ENCODE peak calls at places on chromosome 14, in seven cellular contexts. One of them, this sample, is unnamed.

GRCh38 chr14:67738740-67739504 is 37.2 kb downstream of the RDH12 start:
- DNase-seq in GM23338: no peak
- DNase-seq in naive thymus-derived CD4-positive, alpha-beta T cell: no peak
- DNase-seq in CD8-positive, alpha-beta T cell: no peak
- DNase-seq in OCI-LY7: no peak
- DNase-seq in small intestine: peak; percentile 89
- DNase-seq in mucosa of descending colon: no peak
- DNase-seq in this sample: no peak

GRCh38 chr14:91693342-91693741 is 38.5 kb downstream of the CATSPERB start:
- DNase-seq in GM23338: no peak
- DNase-seq in naive thymus-derived CD4-positive, alpha-beta T cell: no peak
- DNase-seq in CD8-positive, alpha-beta T cell: no peak
- DNase-seq in OCI-LY7: no peak
- DNase-seq in small intestine: peak; percentile 83
- DNase-seq in mucosa of descending colon: no peak
- DNase-seq in this sample: no peak

GRCh38 chr14:103514596-103515421 is 7.8 kb downstream of the CKB start:
- DNase-seq in GM23338: no peak
- DNase-seq in naive thymus-derived CD4-positive, alpha-beta T cell: no peak
- DNase-seq in CD8-positive, alpha-beta T cell: no peak
- DNase-seq in OCI-LY7: no peak
- DNase-seq in small intestine: no peak
- DNase-seq in mucosa of descending colon: no peak
- DNase-seq in this sample: no peak

GRCh38 chr14:104553166-104554087 is 26.1 kb upstream of the C14orf180 start:
- DNase-seq in GM23338: no peak
- DNase-seq in naive thymus-derived CD4-positive, alpha-beta T cell: no peak
- DNase-seq in CD8-positive, alpha-beta T cell: no peak
- DNase-seq in OCI-LY7: no peak
- DNase-seq in small intestine: no peak
- DNase-seq in mucosa of descending colon: peak; percentile 31
- DNase-seq in this sample: no peak

GRCh38 chr14:79369359-79370332 is 841.7 kb downstream of the DIO2 start:
- DNase-seq in GM23338: no peak
- DNase-seq in naive thymus-derived CD4-positive, alpha-beta T cell: no peak
- DNase-seq in CD8-positive, alpha-beta T cell: no peak
- DNase-seq in OCI-LY7: no peak
- DNase-seq in small intestine: no peak
- DNase-seq in mucosa of descending colon: no peak
- DNase-seq in this sample: no peak

GRCh38 chr14:24429395-24430142 is at the start of the genes CBLN3 and KHNYN:
- DNase-seq in GM23338: peak; percentile 94
- DNase-seq in naive thymus-derived CD4-positive, alpha-beta T cell: peak; percentile 89
- DNase-seq in CD8-positive, alpha-beta T cell: peak; percentile 86
- DNase-seq in OCI-LY7: peak; percentile 90
- DNase-seq in small intestine: peak; percentile 92
- DNase-seq in mucosa of descending colon: peak; percentile 94
- DNase-seq in this sample: peak; percentile 81

GRCh38 chr14:101022916-101023435 is 119.5 kb upstream of the RTL1 start:
- DNase-seq in GM23338: no peak
- DNase-seq in naive thymus-derived CD4-positive, alpha-beta T cell: no peak
- DNase-seq in CD8-positive, alpha-beta T cell: peak; percentile 4
- DNase-seq in OCI-LY7: no peak
- DNase-seq in small intestine: no peak
- DNase-seq in mucosa of descending colon: no peak
- DNase-seq in this sample: no peak

GRCh38 chr14:103551338-103551762 is 11.1 kb downstream of the BAG5 start:
- DNase-seq in GM23338: no peak
- DNase-seq in naive thymus-derived CD4-positive, alpha-beta T cell: no peak
- DNase-seq in CD8-positive, alpha-beta T cell: no peak
- DNase-seq in OCI-LY7: no peak
- DNase-seq in small intestine: no peak
- DNase-seq in mucosa of descending colon: peak; percentile 60
- DNase-seq in this sample: no peak

GRCh38 chr14:37591311-37591940 is 3.6 kb downstream of the FOXA1 start:
- DNase-seq in GM23338: peak; percentile 83
- DNase-seq in naive thymus-derived CD4-positive, alpha-beta T cell: no peak
- DNase-seq in CD8-positive, alpha-beta T cell: no peak
- DNase-seq in OCI-LY7: no peak
- DNase-seq in small intestine: peak; percentile 49
- DNase-seq in mucosa of descending colon: peak; percentile 48
- DNase-seq in this sample: no peak

GRCh38 chr14:102991376-102991775 is 66.0 kb downstream of the CDC42BPB start:
- DNase-seq in GM23338: no peak
- DNase-seq in naive thymus-derived CD4-positive, alpha-beta T cell: no peak
- DNase-seq in CD8-positive, alpha-beta T cell: no peak
- DNase-seq in OCI-LY7: no peak
- DNase-seq in small intestine: no peak
- DNase-seq in mucosa of descending colon: no peak
- DNase-seq in this sample: no peak

GRCh38 chr14:67856806-67857205 is 37.2 kb downstream of the RAD51B start:
- DNase-seq in GM23338: no peak
- DNase-seq in naive thymus-derived CD4-positive, alpha-beta T cell: no peak
- DNase-seq in CD8-positive, alpha-beta T cell: no peak
- DNase-seq in OCI-LY7: no peak
- DNase-seq in small intestine: no peak
- DNase-seq in mucosa of descending colon: no peak
- DNase-seq in this sample: no peak

GRCh38 chr14:61608245-61609142 is 86.8 kb upstream of the HIF1A start:
- DNase-seq in GM23338: no peak
- DNase-seq in naive thymus-derived CD4-positive, alpha-beta T cell: no peak
- DNase-seq in CD8-positive, alpha-beta T cell: no peak
- DNase-seq in OCI-LY7: no peak
- DNase-seq in small intestine: peak; percentile 36
- DNase-seq in mucosa of descending colon: no peak
- DNase-seq in this sample: no peak

GRCh38 chr14:64421166-64421565 is 33.0 kb downstream of the MTHFD1 start:
- DNase-seq in GM23338: no peak
- DNase-seq in naive thymus-derived CD4-positive, alpha-beta T cell: no peak
- DNase-seq in CD8-positive, alpha-beta T cell: no peak
- DNase-seq in OCI-LY7: no peak
- DNase-seq in small intestine: no peak
- DNase-seq in mucosa of descending colon: no peak
- DNase-seq in this sample: no peak

GRCh38 chr14:85573406-85573805 is 43.5 kb downstream of the FLRT2 start:
- DNase-seq in GM23338: no peak
- DNase-seq in naive thymus-derived CD4-positive, alpha-beta T cell: no peak
- DNase-seq in CD8-positive, alpha-beta T cell: no peak
- DNase-seq in OCI-LY7: no peak
- DNase-seq in small intestine: no peak
- DNase-seq in mucosa of descending colon: no peak
- DNase-seq in this sample: no peak

DNA sequence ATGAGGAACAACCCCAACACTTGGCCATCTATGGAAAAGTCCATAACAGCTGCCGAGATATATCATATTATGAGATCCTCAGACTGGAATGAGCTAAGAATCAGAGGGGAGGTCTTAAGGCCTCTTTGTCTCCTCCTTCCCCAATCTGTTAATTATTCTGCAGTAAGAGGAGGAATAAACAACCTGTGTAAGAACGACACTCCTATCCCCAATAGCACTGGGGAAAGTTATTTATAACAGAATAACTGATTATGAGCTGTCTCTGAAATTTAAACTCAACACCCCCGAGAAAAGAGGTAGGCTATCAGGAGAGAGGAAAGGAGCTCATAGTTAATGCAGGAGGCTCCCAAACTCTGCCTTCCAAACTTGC is 68.0 kb downstream of the NIN start:
- DNase-seq in GM23338: no peak
- DNase-seq in naive thymus-derived CD4-positive, alpha-beta T cell: no peak
- DNase-seq in CD8-positive, alpha-beta T cell: no peak
- DNase-seq in OCI-LY7: no peak
- DNase-seq in small intestine: no peak
- DNase-seq in mucosa of descending colon: no peak
- DNase-seq in this sample: no peak
- H3K4me3 ChIP-seq in GM23338: no peak overlapping the region
- H3K4me3 ChIP-seq in naive thymus-derived CD4-positive, alpha-beta T cell: no peak overlapping the region
- H3K4me3 ChIP-seq in CD8-positive, alpha-beta T cell: no peak overlapping the region
- H3K4me3 ChIP-seq in OCI-LY7: no peak overlapping the region
- H3K4me3 ChIP-seq in small intestine: no peak overlapping the region
- H3K4me3 ChIP-seq in mucosa of descending colon: no peak overlapping the region
- H3K4me3 ChIP-seq in this sample: no peak overlapping the region

GRCh38 chr14:54589076-54589475 is 22.1 kb downstream of the SAMD4A start:
- DNase-seq in GM23338: no peak
- DNase-seq in naive thymus-derived CD4-positive, alpha-beta T cell: no peak
- DNase-seq in CD8-positive, alpha-beta T cell: no peak
- DNase-seq in OCI-LY7: no peak
- DNase-seq in small intestine: no peak
- DNase-seq in mucosa of descending colon: no peak
- DNase-seq in this sample: no peak
- H3K4me1 ChIP-seq in GM23338: no peaks in the 10 kb centered on the region
- H3K4me1 ChIP-seq in naive thymus-derived CD4-positive, alpha-beta T cell: no peaks in the 10 kb centered on the region
- H3K4me1 ChIP-seq in CD8-positive, alpha-beta T cell: no peaks in the 10 kb centered on the region
- H3K4me1 ChIP-seq in OCI-LY7: no peaks in the 10 kb centered on the region
- H3K4me1 ChIP-seq in small intestine: no peaks in the 10 kb centered on the region
- H3K4me1 ChIP-seq in mucosa of descending colon: no peaks in the 10 kb centered on the region
- H3K4me1 ChIP-seq in this sample: no peaks in the 10 kb centered on the region

DNA sequence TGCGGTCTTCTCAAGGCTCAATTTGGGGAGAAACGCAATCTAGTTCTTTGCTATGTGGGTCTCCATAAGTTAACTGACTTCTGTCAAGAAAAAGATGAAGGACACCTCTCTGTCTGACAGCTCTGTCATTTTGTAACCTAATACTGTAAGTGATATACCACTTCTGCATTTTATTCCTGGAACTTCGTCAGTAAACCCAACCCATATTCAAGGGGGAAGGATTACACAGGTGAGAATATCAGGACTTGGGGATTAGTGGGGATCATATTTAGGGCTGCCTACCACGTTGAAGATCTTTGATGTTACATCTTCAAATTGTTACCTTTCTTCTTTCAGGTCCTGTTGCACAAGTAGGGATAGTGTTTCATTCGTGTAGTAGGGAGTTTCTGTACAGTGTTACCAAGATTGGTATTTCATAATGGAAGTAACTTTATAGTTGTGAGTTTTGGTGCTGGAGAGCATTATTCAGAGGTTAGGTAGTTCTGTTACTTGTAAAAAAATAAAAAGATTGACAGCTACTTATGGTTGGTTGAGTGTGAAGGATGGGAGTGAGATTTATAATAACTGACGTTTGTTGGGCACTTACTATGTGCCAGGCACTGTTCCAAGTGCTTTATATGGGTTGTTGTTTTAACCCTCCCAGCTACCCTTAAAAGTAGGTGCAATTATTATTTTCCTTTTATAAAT is 1.6 kb downstream of the TMEM260 start:
- DNase-seq in GM23338: no peak
- DNase-seq in naive thymus-derived CD4-positive, alpha-beta T cell: no peak
- DNase-seq in CD8-positive, alpha-beta T cell: no peak
- DNase-seq in OCI-LY7: no peak
- DNase-seq in small intestine: no peak
- DNase-seq in mucosa of descending colon: no peak
- DNase-seq in this sample: no peak
- H3K4me3 ChIP-seq in GM23338: peak overlapping the region; percentile 96
- H3K4me3 ChIP-seq in naive thymus-derived CD4-positive, alpha-beta T cell: peak overlapping the region; percentile 83
- H3K4me3 ChIP-seq in CD8-positive, alpha-beta T cell: peak overlapping the region; percentile 74
- H3K4me3 ChIP-seq in OCI-LY7: peak overlapping the region; percentile 83
- H3K4me3 ChIP-seq in small intestine: peak overlapping the region; percentile 92
- H3K4me3 ChIP-seq in mucosa of descending colon: no peak overlapping the region
- H3K4me3 ChIP-seq in this sample: peak overlapping the region; percentile 95

GRCh38 chr14:99747582-99748330 is 45.5 kb upstream of the EML1 start:
- DNase-seq in GM23338: no peak
- DNase-seq in naive thymus-derived CD4-positive, alpha-beta T cell: no peak
- DNase-seq in CD8-positive, alpha-beta T cell: no peak
- DNase-seq in OCI-LY7: no peak
- DNase-seq in small intestine: no peak
- DNase-seq in mucosa of descending colon: peak; percentile 47
- DNase-seq in this sample: no peak

GRCh38 chr14:99749142-99749541 is 44.1 kb upstream of the EML1 start:
- DNase-seq in GM23338: peak; percentile 66
- DNase-seq in naive thymus-derived CD4-positive, alpha-beta T cell: no peak
- DNase-seq in CD8-positive, alpha-beta T cell: no peak
- DNase-seq in OCI-LY7: no peak
- DNase-seq in small intestine: no peak
- DNase-seq in mucosa of descending colon: no peak
- DNase-seq in this sample: no peak

GRCh38 chr14:99748529-99748928 is 44.7 kb upstream of the EML1 start:
- DNase-seq in GM23338: no peak
- DNase-seq in naive thymus-derived CD4-positive, alpha-beta T cell: no peak
- DNase-seq in CD8-positive, alpha-beta T cell: no peak
- DNase-seq in OCI-LY7: no peak
- DNase-seq in small intestine: no peak
- DNase-seq in mucosa of descending colon: no peak
- DNase-seq in this sample: no peak

GRCh38 chr14:99745307-99745951 is 47.8 kb upstream of the EML1 start:
- DNase-seq in GM23338: no peak
- DNase-seq in naive thymus-derived CD4-positive, alpha-beta T cell: no peak
- DNase-seq in CD8-positive, alpha-beta T cell: no peak
- DNase-seq in OCI-LY7: no peak
- DNase-seq in small intestine: peak; percentile 8
- DNase-seq in mucosa of descending colon: no peak
- DNase-seq in this sample: no peak

DNA sequence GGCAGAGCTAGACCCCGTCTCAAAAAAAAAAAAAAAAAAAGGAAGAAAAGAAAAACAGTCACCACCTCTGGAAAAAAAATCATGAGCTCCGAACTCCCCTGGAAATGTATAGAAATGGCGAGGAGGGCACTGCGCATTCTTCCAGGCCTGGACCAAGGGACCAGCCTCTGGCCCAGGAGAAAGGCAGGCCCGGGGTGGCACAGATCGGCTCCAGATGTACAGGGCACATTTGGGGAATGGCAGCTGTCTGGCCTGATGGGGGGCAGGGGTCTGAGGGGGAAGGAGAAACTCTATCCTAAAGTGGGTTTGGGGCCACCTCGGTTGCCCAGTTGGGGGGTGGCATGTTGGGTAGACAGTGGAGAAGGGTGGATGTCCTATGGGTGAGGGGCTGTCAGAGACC is 46.0 kb upstream of the EML1 start:
- DNase-seq in GM23338: no peak
- DNase-seq in naive thymus-derived CD4-positive, alpha-beta T cell: no peak
- DNase-seq in CD8-positive, alpha-beta T cell: no peak
- DNase-seq in OCI-LY7: no peak
- DNase-seq in small intestine: no peak
- DNase-seq in mucosa of descending colon: no peak
- DNase-seq in this sample: no peak
- H3K4me1 ChIP-seq in GM23338: peaks cover 32% of the 10 kb centered on the region
- H3K4me1 ChIP-seq in naive thymus-derived CD4-positive, alpha-beta T cell: no peaks in the 10 kb centered on the region
- H3K4me1 ChIP-seq in CD8-positive, alpha-beta T cell: peaks cover 12% of the 10 kb centered on the region
- H3K4me1 ChIP-seq in OCI-LY7: no peaks in the 10 kb centered on the region
- H3K4me1 ChIP-seq in small intestine: peaks cover 2% of the 10 kb centered on the region
- H3K4me1 ChIP-seq in mucosa of descending colon: peaks cover 4% of the 10 kb centered on the region
- H3K4me1 ChIP-seq in this sample: peaks cover 4% of the 10 kb centered on the region

GRCh38 chr14:69553221-69553620 is 21.4 kb downstream of the CCDC177 start:
- DNase-seq in GM23338: no peak
- DNase-seq in naive thymus-derived CD4-positive, alpha-beta T cell: no peak
- DNase-seq in CD8-positive, alpha-beta T cell: no peak
- DNase-seq in OCI-LY7: no peak
- DNase-seq in small intestine: no peak
- DNase-seq in mucosa of descending colon: no peak
- DNase-seq in this sample: no peak

GRCh38 chr14:69543341-69544249 is 31.1 kb downstream of the CCDC177 start:
- DNase-seq in GM23338: peak; percentile 64
- DNase-seq in naive thymus-derived CD4-positive, alpha-beta T cell: peak; percentile 27
- DNase-seq in CD8-positive, alpha-beta T cell: no peak
- DNase-seq in OCI-LY7: peak; percentile 8
- DNase-seq in small intestine: peak; percentile 44
- DNase-seq in mucosa of descending colon: peak; percentile 61
- DNase-seq in this sample: no peak

GRCh38 chr14:69542311-69542710 is 32.4 kb downstream of the CCDC177 start:
- DNase-seq in GM23338: no peak
- DNase-seq in naive thymus-derived CD4-positive, alpha-beta T cell: no peak
- DNase-seq in CD8-positive, alpha-beta T cell: no peak
- DNase-seq in OCI-LY7: no peak
- DNase-seq in small intestine: no peak
- DNase-seq in mucosa of descending colon: no peak
- DNase-seq in this sample: no peak

GRCh38 chr14:69548566-69548965 is 26.1 kb downstream of the CCDC177 start:
- DNase-seq in GM23338: no peak
- DNase-seq in naive thymus-derived CD4-positive, alpha-beta T cell: peak; percentile 2
- DNase-seq in CD8-positive, alpha-beta T cell: no peak
- DNase-seq in OCI-LY7: no peak
- DNase-seq in small intestine: no peak
- DNase-seq in mucosa of descending colon: no peak
- DNase-seq in this sample: no peak

GRCh38 chr14:69547701-69548348 is 26.8 kb downstream of the CCDC177 start:
- DNase-seq in GM23338: peak; percentile 90
- DNase-seq in naive thymus-derived CD4-positive, alpha-beta T cell: peak; percentile 52
- DNase-seq in CD8-positive, alpha-beta T cell: no peak
- DNase-seq in OCI-LY7: no peak
- DNase-seq in small intestine: no peak
- DNase-seq in mucosa of descending colon: no peak
- DNase-seq in this sample: no peak
- H3K4me3 ChIP-seq in GM23338: peak overlapping the region; percentile 69
- H3K4me3 ChIP-seq in naive thymus-derived CD4-positive, alpha-beta T cell: no peak overlapping the region
- H3K4me3 ChIP-seq in CD8-positive, alpha-beta T cell: no peak overlapping the region
- H3K4me3 ChIP-seq in OCI-LY7: no peak overlapping the region
- H3K4me3 ChIP-seq in small intestine: no peak overlapping the region
- H3K4me3 ChIP-seq in mucosa of descending colon: no peak overlapping the region
- H3K4me3 ChIP-seq in this sample: no peak overlapping the region